ENCODE peak calls at places on chromosome 7, in eight cellular contexts. M is IMR-90, V is adrenal gland, W is SK-N-SH, B is SJSA1, P is transverse colon, F is kidney, X is astrocyte. O is an unnamed sample. For H3K9me3, the result is how much of the 10 kb centered on the place peaks cover.

GRCh38 chr7:5643280-5643679 is 138.2 kb downstream of the RNF216 start:
- DNase-seq in B (no peak), X (no peak), F (peak), M (no peak), V (peak), W (no peak), P (peak), O (no peak)

GRCh38 chr7:5452937-5453540 is 29.4 kb upstream of the TNRC18 start:
- DNase-seq in V (no peak), P (no peak), B (no peak), W (peak), F (no peak), X (peak), M (peak), O (peak)

GRCh38 chr7:148185050-148185449 is 405.5 kb upstream of the C7orf33 start:
- DNase-seq in B (no peak), X (no peak), M (no peak), W (no peak), P (no peak), F (no peak), V (peak), O (no peak)

GRCh38 chr7:52080493-52080892 is 763.9 kb upstream of the COBL start:
- DNase-seq in F (no peak), W (no peak), P (no peak), V (no peak), B (no peak), M (no peak), X (no peak), O (no peak)

GRCh38 chr7:50446542-50446960 is 3.6 kb downstream of the FIGNL1 start:
- DNase-seq in P (no peak), X (peak), M (peak), W (no peak), V (no peak), B (no peak), F (no peak), O (peak)

GRCh38 chr7:37495574-37496184 is 47.0 kb upstream of the ELMO1 start:
- DNase-seq in M (peak), V (no peak), X (no peak), W (peak), F (no peak), P (no peak), B (no peak), O (no peak)

GRCh38 chr7:142838461-142839213 is 16.2 kb upstream of the EPHB6 start:
- DNase-seq in F (no peak), V (no peak), M (no peak), X (no peak), B (no peak), P (no peak), W (no peak), O (no peak)

GRCh38 chr7:77266162-77266807 is 66.7 kb upstream of the FGL2 start:
- DNase-seq in V (no peak), X (no peak), M (peak), B (no peak), W (no peak), P (no peak), F (no peak), O (no peak)

GRCh38 chr7:91263359-91264082 is 712 bp upstream of the FZD1 start:
- DNase-seq in X (peak), B (peak), V (peak), W (peak), P (peak), M (no peak), F (peak), O (no peak)

GRCh38 chr7:2952316-2952715 is 91.4 kb downstream of the CARD11 start:
- DNase-seq in B (no peak), V (no peak), M (no peak), W (no peak), F (no peak), P (no peak), X (no peak), O (no peak)

GRCh38 chr7:159048656-159049055 is 96.0 kb downstream of the VIPR2 start:
- DNase-seq in M (no peak), X (no peak), V (no peak), P (no peak), B (no peak), F (no peak), W (no peak), O (no peak)

GRCh38 chr7:106840342-106840741 is 24.7 kb upstream of the PIK3CG start:
- DNase-seq in P (no peak), B (peak), M (peak), F (no peak), X (peak), W (no peak), V (no peak), O (peak)

GRCh38 chr7:28984631-28985030 is 26.5 kb upstream of the TRIL start:
- DNase-seq in W (peak), P (peak), M (peak), X (peak), B (peak), F (no peak), V (peak), O (peak)

GRCh38 chr7:82506702-82507101 is 63.1 kb upstream of the CACNA2D1 start:
- DNase-seq in V (peak), F (no peak), P (peak), X (peak), B (peak), M (peak), W (no peak), O (peak)

GRCh38 chr7:41816111-41816510 is 113.2 kb upstream of the INHBA start:
- DNase-seq in B (no peak), F (no peak), V (no peak), W (no peak), P (no peak), X (peak), M (no peak), O (no peak)

GRCh38 chr7:125065546-125065945 is 135.9 kb upstream of the POT1 start:
- DNase-seq in F (no peak), X (no peak), V (no peak), M (no peak), B (no peak), P (no peak), W (no peak), O (no peak)

GRCh38 chr7:5420108-5420840 is 3.4 kb downstream of the TNRC18 start:
- DNase-seq in X (no peak), V (no peak), B (no peak), F (peak), W (peak), P (no peak), M (no peak), O (no peak)

GRCh38 chr7:101239191-101239950 is 1.8 kb upstream of the CLDN15 start:
- DNase-seq in X (no peak), P (no peak), B (no peak), W (peak), F (peak), V (peak), M (no peak), O (no peak)

GRCh38 chr7:101239951-101240220 is 2.3 kb upstream of the CLDN15 start:
- DNase-seq in M (no peak), B (no peak), P (no peak), F (no peak), X (no peak), V (no peak), W (peak), O (no peak)

GRCh38 chr7:101238226-101239182 is 902 bp upstream of the CLDN15 start:
- DNase-seq in P (no peak), X (no peak), M (no peak), V (peak), F (peak), W (peak), B (no peak), O (no peak)

GRCh38 chr7:101241015-101241363 is 3.4 kb upstream of the CLDN15 start:
- DNase-seq in V (peak), X (no peak), M (no peak), F (no peak), B (no peak), W (no peak), P (no peak), O (no peak)

DNA sequence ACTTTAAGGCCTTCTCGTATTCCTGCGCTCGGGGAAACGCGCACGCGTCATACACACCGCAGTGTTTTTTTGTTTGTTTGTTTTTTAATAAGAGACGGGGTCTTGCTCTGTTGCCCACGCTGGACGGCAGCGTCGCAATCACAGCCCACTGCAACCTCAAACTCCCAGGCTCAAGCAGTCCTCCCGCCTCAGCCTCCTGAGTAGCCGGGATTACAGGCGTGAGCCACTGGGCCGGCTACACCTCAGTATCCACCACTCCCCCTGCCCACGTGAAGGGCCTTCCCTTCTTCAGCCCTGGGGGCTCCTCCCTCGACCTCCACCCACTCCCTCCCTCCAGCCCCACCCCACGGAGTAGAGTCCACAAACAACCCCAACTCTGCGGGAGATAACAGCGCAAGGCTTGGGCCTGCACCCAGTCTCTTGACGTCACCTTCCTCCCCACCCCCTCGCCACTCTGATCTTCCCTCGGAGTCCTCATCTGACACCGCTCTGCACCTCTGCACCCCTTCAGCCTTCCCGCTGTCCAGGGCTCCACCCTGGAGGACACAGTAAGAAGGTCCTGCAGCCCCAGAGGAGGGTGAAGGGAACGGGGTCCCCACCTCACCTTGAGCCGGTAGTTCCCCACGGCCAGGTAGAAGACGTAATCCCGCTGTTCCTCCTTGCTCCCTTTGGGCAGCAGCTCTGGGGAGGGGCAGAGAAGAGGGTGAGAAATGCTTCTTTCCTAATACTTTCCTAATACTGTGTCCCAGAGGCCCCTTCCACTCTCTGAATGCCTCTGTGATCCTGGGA is 2.8 kb upstream of the CLDN15 start:
- DNase-seq in V (no peak), F (no peak), M (no peak), W (peak), X (no peak), P (no peak), B (no peak), O (no peak)
- H3K27ac ChIP-seq in V (no peak), F (no peak), M (no peak), W (no peak), X (no peak), P (no peak), B (no peak), O (no peak)

GRCh38 chr7:64625114-64626082 is 40.5 kb upstream of the ZNF107 start:
- DNase-seq in B (no peak), M (no peak), F (no peak), P (no peak), W (peak), V (no peak), X (no peak), O (no peak)

GRCh38 chr7:64621656-64622055 is 44.3 kb upstream of the ZNF107 start:
- DNase-seq in F (no peak), M (no peak), B (no peak), P (no peak), X (no peak), W (no peak), V (no peak), O (no peak)

GRCh38 chr7:64618785-64619456 is 47.0 kb upstream of the ZNF107 start:
- DNase-seq in V (no peak), B (no peak), W (peak), P (no peak), M (peak), X (peak), F (no peak), O (no peak)

GRCh38 chr7:64614812-64615211 is 51.1 kb upstream of the ZNF107 start:
- DNase-seq in M (no peak), P (no peak), V (no peak), X (no peak), W (no peak), B (no peak), F (no peak), O (no peak)

GRCh38 chr7:64619705-64620104 is 46.2 kb upstream of the ZNF107 start:
- DNase-seq in W (no peak), P (no peak), M (no peak), X (no peak), B (no peak), F (no peak), V (no peak), O (no peak)
- H3K9me3 ChIP-seq in W (under half), P (under half), M (under half), X (under half), B (under half), F (under half), V (under half), O (under half)

DNA sequence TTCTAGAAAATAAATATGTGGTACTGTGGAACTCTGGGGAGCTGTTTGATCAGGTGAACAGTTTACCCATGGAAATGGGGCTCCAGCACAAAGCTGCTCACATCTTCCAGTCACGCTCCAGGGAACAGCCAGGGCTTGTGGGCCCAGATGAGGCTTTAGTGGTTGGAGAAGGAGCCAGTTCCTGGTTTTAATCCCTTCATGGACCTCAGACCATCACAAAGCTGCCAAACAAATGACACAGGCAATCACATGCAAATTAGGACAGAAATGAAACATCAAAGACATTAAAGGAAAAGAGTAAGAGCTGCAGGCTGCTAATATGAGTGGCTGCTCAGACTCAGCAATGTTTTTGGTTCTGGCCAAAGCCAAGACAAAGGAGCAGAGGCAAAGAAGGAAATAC is 2.2 kb upstream of the ATP6V0E2 start:
- DNase-seq in F (no peak), P (no peak), W (no peak), X (no peak), V (no peak), B (no peak), M (no peak), O (no peak)
- H3K27ac ChIP-seq in F (no peak), P (no peak), W (no peak), X (no peak), V (no peak), B (no peak), M (no peak), O (no peak)

DNA sequence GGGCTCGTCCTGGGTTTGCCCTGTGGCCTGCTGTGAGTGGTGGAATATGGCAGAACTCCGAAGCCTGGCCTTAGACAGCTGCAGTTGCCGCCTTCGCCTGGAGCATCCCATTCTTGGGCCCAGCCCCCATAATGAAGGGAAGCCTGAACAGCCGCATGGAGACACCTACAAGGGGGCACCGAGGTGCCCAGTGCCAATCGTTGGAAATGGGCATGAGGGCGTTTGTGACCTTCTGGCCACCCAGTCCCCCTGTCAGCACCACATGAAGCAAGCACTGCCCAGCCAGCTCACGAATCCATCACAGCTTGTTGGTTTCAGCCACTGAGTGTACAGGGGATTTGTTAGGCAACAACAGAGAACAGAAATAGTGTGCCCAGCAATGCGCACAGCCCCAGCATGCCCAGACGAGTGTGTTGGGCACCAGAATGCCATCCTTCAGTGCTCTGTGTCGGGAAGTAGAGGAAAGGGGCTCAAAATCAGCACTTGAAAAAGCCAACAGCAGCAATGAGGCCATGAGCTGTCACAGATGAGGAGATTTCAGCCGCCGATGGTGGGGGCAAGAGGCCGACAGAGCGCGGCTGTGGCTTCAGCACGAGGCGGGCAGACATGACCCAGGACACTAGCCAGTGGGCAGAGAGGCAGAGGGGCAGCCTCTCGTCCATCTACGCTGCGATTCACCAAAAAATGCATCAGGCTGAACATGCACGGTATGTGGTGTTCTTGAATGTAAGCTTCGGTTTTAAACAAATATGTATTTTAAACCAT is 91.2 kb downstream of the TNS3 start:
- DNase-seq in F (peak), B (no peak), W (no peak), M (no peak), X (no peak), P (no peak), V (no peak), O (no peak)
- H3K9me3 ChIP-seq in F (under half), B (under half), W (under half), M (under half), X (under half), P (under half), V (under half), O (under half)

GRCh38 chr7:74579800-74580685 is 77.5 kb upstream of the GTF2I start:
- DNase-seq in V (peak), F (no peak), P (peak), W (no peak), M (peak), X (no peak), B (no peak), O (no peak)

GRCh38 chr7:74582447-74583039 is 75.0 kb upstream of the GTF2I start:
- DNase-seq in P (no peak), V (no peak), B (no peak), W (no peak), X (no peak), M (no peak), F (no peak), O (no peak)

GRCh38 chr7:74583630-74584029 is 73.9 kb upstream of the GTF2I start:
- DNase-seq in X (no peak), W (peak), F (no peak), B (no peak), V (no peak), M (no peak), P (no peak), O (no peak)

GRCh38 chr7:74584160-74584954 is 73.2 kb upstream of the GTF2I start:
- DNase-seq in W (peak), M (no peak), P (no peak), X (no peak), V (no peak), F (no peak), B (no peak), O (no peak)

GRCh38 chr7:74581916-74582440 is 75.5 kb upstream of the GTF2I start:
- DNase-seq in M (no peak), V (no peak), P (no peak), W (no peak), X (no peak), B (no peak), F (no peak), O (no peak)
- H3K27ac ChIP-seq in M (no peak), V (no peak), P (no peak), W (no peak), X (no peak), B (no peak), F (no peak), O (no peak)

GRCh38 chr7:259191-259505 is 30.8 kb upstream of the FOXL3 start:
- DNase-seq in X (no peak), M (no peak), W (no peak), B (no peak), F (no peak), P (no peak), V (no peak), O (no peak)

GRCh38 chr7:260441-261281 is 29.3 kb upstream of the FOXL3 start:
- DNase-seq in X (no peak), B (no peak), P (peak), F (peak), W (no peak), V (no peak), M (no peak), O (no peak)

GRCh38 chr7:259751-260405 is 30.1 kb upstream of the FOXL3 start:
- DNase-seq in B (no peak), V (no peak), P (no peak), X (no peak), M (no peak), F (peak), W (no peak), O (no peak)

GRCh38 chr7:262251-262572 is 27.8 kb upstream of the FOXL3 start:
- DNase-seq in V (no peak), W (no peak), M (no peak), F (peak), P (no peak), B (no peak), X (no peak), O (no peak)

GRCh38 chr7:261341-262250 is 28.4 kb upstream of the FOXL3 start:
- DNase-seq in B (no peak), V (no peak), X (no peak), W (no peak), M (no peak), P (no peak), F (peak), O (no peak)
- H3K9me3 ChIP-seq in B (under half), V (under half), X (under half), W (under half), M (under half), P (under half), F (under half), O (half or more)

DNA sequence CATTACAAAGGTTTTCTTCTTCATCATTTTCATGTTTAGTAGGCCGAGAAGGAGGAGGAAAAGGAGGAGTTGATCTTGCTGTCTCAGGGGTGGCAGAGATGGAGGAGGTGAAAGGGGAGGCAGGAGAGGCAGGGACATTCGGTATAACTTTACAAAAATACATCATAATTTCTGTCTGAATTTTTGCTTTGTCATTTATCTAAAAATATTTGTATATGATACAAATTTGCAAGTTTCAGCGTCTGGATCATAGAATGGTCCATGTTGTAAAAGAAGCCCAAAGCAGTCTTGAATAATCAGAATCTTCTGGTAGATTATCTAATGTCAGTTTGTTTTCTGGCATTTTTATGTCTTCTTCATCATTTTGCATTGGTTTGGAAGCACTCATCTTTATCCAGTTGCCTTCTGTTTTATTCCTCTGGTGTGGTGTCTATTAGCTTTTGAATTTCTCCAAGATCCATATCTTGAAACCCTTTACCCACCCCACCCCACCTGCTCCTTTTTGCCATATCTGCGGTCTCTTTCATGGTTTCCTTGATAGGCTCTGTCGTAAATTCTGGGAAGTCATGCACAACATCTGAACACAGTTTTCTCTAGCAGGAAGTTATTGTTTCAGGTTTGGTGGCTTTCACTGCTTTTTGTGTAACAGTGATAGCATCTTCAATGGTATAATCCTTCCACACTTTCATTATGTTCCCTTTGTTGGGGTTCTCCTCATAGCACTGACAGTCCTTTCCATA is 95.0 kb downstream of the ST7 start:
- DNase-seq in F (no peak), X (no peak), W (no peak), B (no peak), V (no peak), P (no peak), M (no peak), O (no peak)
- H3K27ac ChIP-seq in F (no peak), X (no peak), W (no peak), B (no peak), V (no peak), P (peak), M (no peak), O (no peak)

O was measured in AG04450.